ENCODE peak calls at places on chromosomes 3 and 15, in eight cellular contexts. X, M, O, L, P, K, H and V are unnamed samples.

GRCh38 chr3:17278006-17278405 is 393.3 kb downstream of the PLCL2 start:
- DNase-seq in X (no peak), M (no peak), O (no peak), L (no peak), P (no peak), K (no peak), H (no peak), V (no peak)

GRCh38 chr3:49422379-49423248 is at the start of gene AMT:
- DNase-seq in X (no peak), M (peak), O (no peak), L (no peak), P (no peak), K (peak), H (no peak), V (peak)

GRCh38 chr15:52281085-52282035 is 14.2 kb downstream of the MYO5C start:
- DNase-seq in X (no peak), M (no peak), O (no peak), L (peak), P (no peak), K (no peak), H (no peak), V (no peak)

GRCh38 chr3:107661447-107662108 is 138.8 kb downstream of the BBX start:
- DNase-seq in X (no peak), M (no peak), O (no peak), L (peak), P (no peak), K (no peak), H (no peak), V (no peak)

GRCh38 chr3:53089511-53089910 is 40.7 kb downstream of the RFT1 start:
- DNase-seq in X (no peak), M (no peak), O (peak), L (no peak), P (no peak), K (peak), H (no peak), V (no peak)

GRCh38 chr15:38885477-38885952 is 320.9 kb upstream of the RASGRP1 start:
- DNase-seq in X (no peak), M (no peak), O (no peak), L (peak), P (no peak), K (no peak), H (no peak), V (no peak)

GRCh38 chr3:47799733-47800132 is 3.2 kb upstream of the DHX30 start:
- DNase-seq in X (peak), M (no peak), O (no peak), L (peak), P (no peak), K (peak), H (no peak), V (no peak)

GRCh38 chr3:29440321-29441019 is 159.6 kb downstream of the RBMS3 start:
- DNase-seq in X (no peak), M (peak), O (no peak), L (no peak), P (no peak), K (no peak), H (no peak), V (peak)

GRCh38 chr3:15958692-15959433 is 161.1 kb upstream of the ANKRD28 start:
- DNase-seq in X (no peak), M (no peak), O (no peak), L (peak), P (no peak), K (no peak), H (no peak), V (no peak)

GRCh38 chr15:91909574-91909973 is 56.1 kb downstream of the SLCO3A1 start:
- DNase-seq in X (no peak), M (no peak), O (no peak), L (no peak), P (no peak), K (no peak), H (no peak), V (peak)

GRCh38 chr3:189041482-189042090 is 130.2 kb upstream of the TPRG1 start:
- DNase-seq in X (peak), M (peak), O (peak), L (peak), P (peak), K (peak), H (peak), V (peak)

GRCh38 chr3:53160660-53161344 is at the start of gene PRKCD:
- DNase-seq in X (peak), M (peak), O (peak), L (peak), P (no peak), K (peak), H (peak), V (peak)

GRCh38 chr15:63600001-63600645 is 2.9 kb downstream of the FBXL22 start:
- DNase-seq in X (peak), M (peak), O (no peak), L (no peak), P (no peak), K (no peak), H (no peak), V (peak)

GRCh38 chr15:63599401-63600000 is 2.3 kb downstream of the FBXL22 start:
- DNase-seq in X (peak), M (no peak), O (no peak), L (peak), P (no peak), K (peak), H (peak), V (peak)

GRCh38 chr15:63601026-63601726 is 4.0 kb downstream of the FBXL22 start:
- DNase-seq in X (peak), M (peak), O (peak), L (no peak), P (no peak), K (peak), H (peak), V (peak)

GRCh38 chr15:63601727-63602185 is 4.6 kb downstream of the FBXL22 start:
- DNase-seq in X (no peak), M (no peak), O (no peak), L (no peak), P (no peak), K (no peak), H (no peak), V (no peak)

DNA sequence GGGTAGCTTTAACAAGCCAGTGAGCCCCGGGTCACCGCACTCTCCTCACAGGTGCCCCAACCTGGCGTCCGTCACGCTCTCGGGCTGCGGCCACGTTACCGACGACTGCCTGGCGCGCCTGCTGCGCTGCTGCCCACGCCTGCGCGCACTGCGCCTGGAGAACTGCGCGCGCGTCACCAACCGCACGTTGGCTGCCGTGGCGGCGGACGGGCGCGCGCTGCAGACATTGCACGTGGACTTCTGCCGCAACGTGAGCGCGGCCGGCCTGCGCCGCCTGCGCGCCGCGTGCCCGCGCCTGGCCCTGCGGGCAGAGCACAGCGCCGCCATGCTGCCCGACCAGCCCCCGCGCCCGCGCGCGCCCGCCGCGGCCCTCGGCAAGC is 3.4 kb downstream of the FBXL22 start:
- DNase-seq in X (peak), M (peak), O (peak), L (peak), P (peak), K (peak), H (peak), V (peak)
- TF ChIP-seq CTCF in X (no peak), M (no peak), O (no peak), L (no peak), P (no peak), K (no peak), H (no peak), V (no peak)

DNA sequence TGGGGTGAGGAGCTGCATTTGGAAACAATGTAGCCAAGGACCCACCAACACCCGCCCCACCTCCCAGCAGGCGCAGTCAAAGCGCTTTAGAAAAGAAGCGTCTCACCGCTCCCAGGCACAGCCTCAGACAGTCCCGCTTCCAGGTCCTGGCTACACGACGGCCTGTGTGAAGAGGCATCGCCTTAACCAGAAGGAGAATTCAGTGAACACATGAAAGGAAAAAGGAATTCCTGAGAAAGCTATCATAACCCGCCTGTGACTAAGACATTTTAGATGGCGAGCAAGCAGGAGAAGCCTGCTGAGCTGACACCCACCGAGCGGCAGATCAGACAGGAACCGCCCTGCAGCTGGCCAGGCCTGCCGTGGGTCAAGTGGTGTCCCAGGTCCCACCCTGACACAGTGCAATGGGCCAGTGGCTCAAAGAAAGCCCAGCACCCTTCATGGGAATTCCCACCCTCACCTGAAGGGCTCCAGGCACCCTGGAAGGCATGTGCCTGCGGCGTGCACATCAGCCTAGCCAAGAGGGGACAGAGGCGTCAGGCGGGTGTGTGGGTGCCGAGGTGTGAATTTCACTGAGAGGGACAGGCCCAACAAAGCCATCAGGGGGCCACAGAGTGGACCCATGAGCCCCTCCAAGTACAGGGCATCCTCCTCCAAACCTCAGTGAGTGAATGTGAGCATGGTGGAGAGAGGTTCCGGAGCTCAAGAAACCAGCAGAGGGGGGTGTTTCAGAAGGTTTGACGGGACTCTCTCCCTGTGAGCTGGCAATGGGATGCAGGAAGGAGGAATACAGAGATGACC is 144.8 kb downstream of the NSMCE3 start:
- DNase-seq in X (no peak), M (no peak), O (peak), L (no peak), P (no peak), K (peak), H (no peak), V (peak)
- TF ChIP-seq CTCF in X (no peak), M (no peak), O (peak), L (peak), P (no peak), K (no peak), H (no peak), V (no peak)

DNA sequence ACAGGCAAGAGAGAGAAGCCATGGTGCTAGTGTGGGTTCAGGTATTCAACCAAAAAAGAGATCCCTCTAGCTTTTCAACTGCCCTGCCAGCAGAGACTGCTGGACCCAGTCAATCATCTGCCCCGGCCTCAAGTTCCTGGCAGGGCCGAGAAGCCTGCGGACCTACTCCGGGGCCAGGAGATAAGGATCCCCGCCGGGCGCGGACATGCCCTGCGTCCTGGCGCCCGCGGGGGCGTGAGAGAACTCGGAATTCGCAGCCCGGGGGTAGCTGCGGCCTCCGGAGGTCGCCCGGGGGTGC is 821 bp upstream of the MAGI1 start:
- DNase-seq in X (no peak), M (peak), O (peak), L (peak), P (no peak), K (peak), H (no peak), V (no peak)
- TF ChIP-seq CTCF in X (no peak), M (no peak), O (peak), L (no peak), P (no peak), K (no peak), H (no peak), V (no peak)

DNA sequence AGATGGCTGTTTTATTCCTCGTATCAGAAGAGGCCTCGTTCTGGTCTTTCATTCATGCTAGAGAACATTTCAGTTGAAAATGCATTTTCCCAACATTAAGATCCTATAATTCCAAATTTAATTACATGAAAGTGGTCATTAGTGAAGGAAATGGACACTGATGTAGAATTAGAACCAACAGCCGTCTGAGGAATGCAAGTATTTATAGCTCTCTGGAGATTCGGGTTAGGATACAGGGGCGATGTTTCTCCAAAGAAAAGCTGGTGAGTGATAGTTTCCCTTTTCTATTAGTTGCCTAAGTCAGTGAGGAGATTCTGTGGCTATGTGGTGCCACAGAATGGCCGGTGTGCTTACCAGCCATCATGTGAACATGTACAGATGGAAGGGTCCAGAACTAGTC is 109.0 kb upstream of the IL12A start:
- DNase-seq in X (no peak), M (no peak), O (no peak), L (peak), P (no peak), K (no peak), H (no peak), V (no peak)
- TF ChIP-seq CTCF in X (no peak), M (no peak), O (no peak), L (no peak), P (no peak), K (no peak), H (no peak), V (no peak)

GRCh38 chr15:73870700-73871408 is 2.5 kb upstream of the TBC1D21 start:
- DNase-seq in X (no peak), M (no peak), O (peak), L (peak), P (no peak), K (no peak), H (no peak), V (no peak)
- TF ChIP-seq CTCF in X (no peak), M (no peak), O (no peak), L (no peak), P (no peak), K (no peak), H (no peak), V (no peak)

DNA sequence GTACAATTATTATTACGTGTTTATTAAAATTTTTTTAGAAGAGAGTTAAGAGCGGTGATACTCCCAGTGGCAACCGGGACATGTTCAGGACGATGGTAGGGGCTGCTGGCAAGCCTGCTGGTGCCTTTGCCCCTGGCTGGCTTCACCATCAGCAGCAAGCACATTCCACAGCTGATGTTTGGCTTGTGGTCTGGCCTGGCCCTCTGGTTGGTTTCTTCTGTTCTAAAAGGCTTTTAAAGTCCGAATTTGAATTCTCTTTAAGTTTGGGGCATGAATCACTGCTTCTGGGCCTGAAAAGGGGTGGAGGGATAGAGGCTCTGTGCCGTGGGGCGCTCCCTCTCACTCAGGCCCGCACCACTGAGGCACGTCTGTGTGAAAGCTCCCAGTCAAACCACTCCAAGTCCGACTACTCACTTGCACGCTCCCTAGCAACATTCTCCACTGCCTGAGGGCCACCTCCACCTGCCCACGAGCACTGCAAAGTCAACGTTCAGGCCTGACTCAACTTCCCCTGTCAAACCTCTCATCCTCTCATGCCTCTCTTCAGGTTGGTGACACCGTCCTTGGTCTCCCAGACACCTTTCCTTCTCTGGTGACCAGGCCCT is 10.1 kb downstream of the ITGA11 start:
- DNase-seq in X (no peak), M (no peak), O (no peak), L (no peak), P (no peak), K (no peak), H (no peak), V (no peak)
- TF ChIP-seq CTCF in X (no peak), M (no peak), O (no peak), L (no peak), P (no peak), K (no peak), H (no peak), V (no peak)